ENCODE peak calls at places on chromosomes 16 and 17, in seven cellular contexts. J is testis; Z is stimulated activated CD4-positive, alpha-beta T cell treated with anti-CD3 and anti-CD28 coated beads, Interleukin-4, amount 100 ng/mL, for 48 hours; G is NCI-H2081; D is lower lobe of right lung; Y is anterior cingulate cortex; H is hypothalamus. E is an unnamed sample.

GRCh38 chr17:43576563-43577229 is 30.6 kb upstream of the ETV4 start:
- DNase-seq in D (peak; percentile 69), Z (peak; percentile 51), G (peak; percentile 79), Y (peak; percentile 7), H (peak; percentile 35), J (peak; percentile 75), E (peak; percentile 52)

GRCh38 chr16:66565051-66565450 is 1.2 kb upstream of the CMTM1 start:
- DNase-seq in D (no peak), Z (no peak), H (no peak), Y (no peak), J (no peak), G (no peak), E (no peak)

GRCh38 chr16:15946257-15947044 is 3.0 kb upstream of the ABCC1 start:
- DNase-seq in J (no peak), Z (no peak), G (no peak), Y (no peak), H (no peak), D (no peak), E (no peak)

GRCh38 chr17:58329035-58329807 is 626 bp upstream of the TSPOAP1 start:
- DNase-seq in G (no peak), Z (peak; percentile 81), J (no peak), Y (no peak), D (peak; percentile 78), H (peak; percentile 28), E (no peak)

GRCh38 chr16:4053663-4054479 is 62.4 kb downstream of the ADCY9 start:
- DNase-seq in D (peak; percentile 71), Z (no peak), G (peak; percentile 30), H (no peak), Y (no peak), J (no peak), E (no peak)

GRCh38 chr16:11414815-11415775 is 69.8 kb downstream of the RMI2 start:
- DNase-seq in J (no peak), Z (no peak), Y (no peak), H (no peak), D (no peak), G (no peak), E (no peak)

GRCh38 chr17:50863221-50863843 is 2.8 kb downstream of the TOB1 start:
- DNase-seq in G (peak; percentile 19), H (peak; percentile 43), Y (peak; percentile 63), Z (peak; percentile 35), D (no peak), J (peak; percentile 73), E (no peak)

GRCh38 chr16:80654094-80654862 is 113.5 kb downstream of the DYNLRB2 start:
- DNase-seq in J (no peak), G (no peak), Z (no peak), H (no peak), Y (no peak), D (no peak), E (no peak)

GRCh38 chr17:31663576-31663975 is 195.5 kb downstream of the COPRS start:
- DNase-seq in J (no peak), G (no peak), D (no peak), Y (no peak), Z (no peak), H (no peak), E (no peak)

GRCh38 chr17:38539386-38539785 is 66.4 kb downstream of the SRCIN1 start:
- DNase-seq in H (no peak), Y (no peak), G (peak; percentile 87), D (no peak), Z (no peak), J (no peak), E (no peak)

GRCh38 chr17:66509913-66510312 is 207.5 kb downstream of the PRKCA start:
- DNase-seq in G (no peak), J (no peak), H (no peak), Z (no peak), D (no peak), Y (no peak), E (no peak)

GRCh38 chr17:40023590-40024292 is 8.5 kb downstream of the CSF3 start:
- DNase-seq in G (no peak), Y (no peak), H (no peak), J (no peak), Z (no peak), D (peak; percentile 86), E (no peak)

GRCh38 chr17:32863559-32863958 is 13.4 kb downstream of the MYO1D start:
- DNase-seq in D (no peak), G (no peak), H (no peak), Y (no peak), Z (no peak), J (no peak), E (no peak)

GRCh38 chr17:35254107-35254802 is 11.4 kb downstream of the SLFN5 start:
- DNase-seq in Z (no peak), Y (no peak), D (peak; percentile 53), H (no peak), G (no peak), J (peak; percentile 30), E (no peak)

GRCh38 chr17:17134952-17135340 is 71.2 kb downstream of the PLD6 start:
- DNase-seq in Y (no peak), H (no peak), J (no peak), Z (no peak), G (peak; percentile 28), D (no peak), E (no peak)

GRCh38 chr17:43902190-43902589 is 5.1 kb downstream of the MPP2 start:
- DNase-seq in Z (no peak), G (no peak), H (no peak), Y (no peak), D (no peak), J (no peak), E (no peak)

GRCh38 chr17:62014526-62014925 is 50.6 kb downstream of the MED13 start:
- DNase-seq in D (no peak), H (no peak), Z (no peak), G (no peak), Y (no peak), J (no peak), E (no peak)

GRCh38 chr17:81659038-81659437 is 2.7 kb upstream of the PDE6G start:
- DNase-seq in G (no peak), J (no peak), Y (no peak), Z (no peak), D (no peak), H (no peak), E (no peak)

GRCh38 chr16:67162439-67163163 is 1.9 kb upstream of the HSF4 start:
- DNase-seq in G (no peak), J (no peak), H (no peak), D (no peak), Z (no peak), Y (no peak), E (no peak)

GRCh38 chr17:49496183-49496865 is 1.2 kb downstream of the NGFR start:
- DNase-seq in G (peak; percentile 40), H (peak; percentile 38), Z (peak; percentile 91), J (peak; percentile 89), D (peak; percentile 83), Y (peak; percentile 22), E (peak; percentile 95)

GRCh38 chr17:82237083-82237745 is 8.4 kb downstream of the SLC16A3 start:
- DNase-seq in H (no peak), D (peak; percentile 55), G (no peak), Y (no peak), Z (no peak), J (no peak), E (no peak)

GRCh38 chr16:23469814-23470213 is 16.8 kb upstream of the COG7 start:
- DNase-seq in Z (no peak), Y (no peak), G (no peak), H (no peak), D (no peak), J (no peak), E (no peak)

GRCh38 chr17:10019941-10020403 is 114.9 kb upstream of the RCVRN start:
- DNase-seq in D (peak; percentile 69), G (no peak), J (no peak), Z (no peak), Y (no peak), H (no peak), E (no peak)

GRCh38 chr17:7478276-7479138 is 924 bp downstream of the ZBTB4 start:
- DNase-seq in G (no peak), Y (peak; percentile 48), D (peak; percentile 77), Z (peak; percentile 48), H (peak; percentile 56), J (peak; percentile 62), E (peak; percentile 70)

GRCh38 chr17:77506371-77506991 is 365.7 kb downstream of the SEC14L1 start:
- DNase-seq in H (no peak), Y (no peak), J (no peak), Z (no peak), D (no peak), G (no peak), E (no peak)

GRCh38 chr17:38464723-38465419 is 36.6 kb downstream of the ARHGAP23 start:
- DNase-seq in H (peak; percentile 88), G (no peak), J (peak; percentile 91), Z (no peak), D (peak; percentile 83), Y (peak; percentile 86), E (no peak)

GRCh38 chr16:55349867-55350266 is 25.9 kb downstream of the IRX6 start:
- DNase-seq in Y (no peak), D (no peak), H (no peak), J (no peak), G (no peak), Z (no peak), E (no peak)

GRCh38 chr17:11668633-11669032 is 70.4 kb downstream of the DNAH9 start:
- DNase-seq in Z (no peak), Y (no peak), J (no peak), D (no peak), G (no peak), H (no peak), E (no peak)

GRCh38 chr17:57911021-57911420 is 44.2 kb downstream of the CUEDC1 start:
- DNase-seq in H (no peak), Z (no peak), D (no peak), G (no peak), Y (no peak), J (no peak), E (no peak)

GRCh38 chr17:66548659-66549311 is 246.4 kb downstream of the PRKCA start:
- DNase-seq in D (no peak), H (no peak), G (no peak), Z (no peak), Y (no peak), J (no peak), E (no peak)

GRCh38 chr16:10601444-10602401 is 21.3 kb upstream of the EMP2 start:
- DNase-seq in D (peak; percentile 84), Z (no peak), J (no peak), H (no peak), G (no peak), Y (no peak), E (no peak)

GRCh38 chr16:54957403-54957802 is 26.7 kb downstream of the IRX5 start:
- DNase-seq in H (no peak), G (peak; percentile 4), D (no peak), J (no peak), Z (no peak), Y (no peak), E (no peak)

GRCh38 chr17:29615492-29616299 is 7.0 kb downstream of the CORO6 start:
- DNase-seq in Z (peak; percentile 79), Y (peak; percentile 87), D (peak; percentile 89), H (peak; percentile 78), J (peak; percentile 91), G (peak; percentile 46), E (peak; percentile 90)

GRCh38 chr16:88477631-88478030 is 24.6 kb downstream of the ZFPM1 start:
- DNase-seq in J (no peak), D (no peak), Y (no peak), H (no peak), Z (no peak), G (no peak), E (no peak)

GRCh38 chr16:24348511-24349290 is 92.6 kb downstream of the CACNG3 start:
- DNase-seq in H (no peak), Y (no peak), G (no peak), Z (no peak), D (no peak), J (no peak), E (no peak)

GRCh38 chr16:47729701-47730100 is 268.6 kb downstream of the PHKB start:
- DNase-seq in Z (no peak), G (no peak), D (no peak), H (no peak), J (no peak), Y (no peak), E (no peak)